ENCODE peak calls at places on chromosome 13, in eight cellular contexts. E is AML-193; I is amniotic stem cell; L is stimulated activated CD4-positive, alpha-beta T cell treated with anti-CD3 and anti-CD28 coated beads, Interleukin-2, amount 100 ng/mL, for 48 hours; T is H9; X is H54; K is T-helper 2 cell; P is HL-60. Z is an unnamed sample.

GRCh38 chr13:48478401-48478800 is 54.5 kb downstream of the RCBTB2 start:
- DNase-seq in E (no peak), I (no peak), L (no peak), T (no peak), X (no peak), K (no peak), P (no peak), Z (no peak)

GRCh38 chr13:49670828-49671227 is 20.5 kb downstream of the EBPL start:
- DNase-seq in E (no peak), I (no peak), L (no peak), T (no peak), X (no peak), K (no peak), P (no peak), Z (no peak)

GRCh38 chr13:76991432-76991795 is 467 bp upstream of the CLN5 start:
- DNase-seq in E (no peak), I (no peak), L (peak), T (no peak), X (no peak), K (peak), P (no peak), Z (no peak)

GRCh38 chr13:21541980-21542379 is 62.0 kb downstream of the MICU2 start:
- DNase-seq in E (peak), I (no peak), L (no peak), T (no peak), X (no peak), K (no peak), P (no peak), Z (peak)

GRCh38 chr13:79519252-79519651 is 38.3 kb downstream of the NDFIP2 start:
- DNase-seq in E (no peak), I (no peak), L (no peak), T (no peak), X (no peak), K (no peak), P (no peak), Z (no peak)

GRCh38 chr13:20489185-20489820 is 36.4 kb downstream of the CRYL1 start:
- DNase-seq in E (no peak), I (peak), L (no peak), T (no peak), X (no peak), K (no peak), P (no peak), Z (peak)

GRCh38 chr13:109818136-109818535 is 31.8 kb upstream of the IRS2 start:
- DNase-seq in E (no peak), I (no peak), L (no peak), T (no peak), X (no peak), K (no peak), P (no peak), Z (no peak)

GRCh38 chr13:113669871-113670341 is 2.9 kb downstream of the GRK1 start:
- DNase-seq in E (no peak), I (no peak), L (no peak), T (no peak), X (no peak), K (no peak), P (no peak), Z (no peak)

GRCh38 chr13:99467764-99468163 is 33.5 kb upstream of the TM9SF2 start:
- DNase-seq in E (no peak), I (peak), L (no peak), T (no peak), X (peak), K (no peak), P (no peak), Z (no peak)